ENCODE peak calls at places on chromosomes 2 and 18, in seven cellular contexts. M is sigmoid colon, A is HL-60, I is stomach, S is spleen, Y is breast epithelium, L is transverse colon. N is an unnamed sample.

GRCh38 chr2:217077841-217078407 is 218.1 kb upstream of the TNP1 start:
- DNase-seq in S (no peak), L (no peak), I (no peak), A (no peak), Y (no peak), M (no peak), N (no peak)

GRCh38 chr2:54558188-54558975 is 102.3 kb downstream of the SPTBN1 start:
- DNase-seq in M (peak), I (peak), L (peak), S (peak), Y (peak), A (peak), N (no peak)

GRCh38 chr18:5943514-5943913 is 48.2 kb upstream of the TMEM200C start:
- DNase-seq in A (no peak), I (no peak), S (no peak), Y (no peak), L (no peak), M (no peak), N (no peak)

GRCh38 chr2:62175728-62176127 is 20.2 kb upstream of the B3GNT2 start:
- DNase-seq in Y (no peak), S (no peak), I (no peak), M (no peak), A (no peak), L (no peak), N (no peak)

GRCh38 chr2:72024451-72025175 is 123.0 kb downstream of the CYP26B1 start:
- DNase-seq in Y (no peak), I (peak), A (no peak), S (peak), L (no peak), M (no peak), N (peak)

GRCh38 chr18:77366725-77367641 is 117.3 kb downstream of the GALR1 start:
- DNase-seq in M (no peak), Y (no peak), A (no peak), L (peak), I (no peak), S (no peak), N (no peak)

GRCh38 chr2:146189541-146189940 is 1655.3 kb upstream of the ACVR2A start:
- DNase-seq in I (no peak), M (no peak), S (no peak), Y (no peak), A (no peak), L (no peak), N (no peak)

GRCh38 chr2:240510513-240511210 is 47.1 kb downstream of the ANKMY1 start:
- DNase-seq in S (peak), M (no peak), A (no peak), I (no peak), L (no peak), Y (no peak), N (no peak)

GRCh38 chr2:241226723-241227634 is 38.5 kb downstream of the ANO7 start:
- DNase-seq in Y (no peak), A (no peak), L (no peak), M (no peak), I (no peak), S (peak), N (no peak)

GRCh38 chr18:9348766-9349165 is 14.2 kb downstream of the TWSG1 start:
- DNase-seq in S (no peak), A (no peak), I (no peak), Y (no peak), M (no peak), L (no peak), N (no peak)

GRCh38 chr2:28736034-28736433 is 15.6 kb upstream of the PPP1CB start:
- DNase-seq in S (no peak), M (peak), I (peak), A (no peak), L (peak), Y (peak), N (no peak)

GRCh38 chr2:78251708-78252107 is 729.5 kb upstream of the LRRTM4 start:
- DNase-seq in M (no peak), Y (no peak), I (no peak), A (no peak), S (no peak), L (no peak), N (no peak)

GRCh38 chr2:242035858-242036652 is 166.5 kb downstream of the RTP5 start:
- DNase-seq in M (peak), A (no peak), Y (no peak), S (peak), I (peak), L (no peak), N (peak)

GRCh38 chr2:1830936-1831616 is 86.8 kb upstream of the PXDN start:
- DNase-seq in A (no peak), L (no peak), M (no peak), I (no peak), Y (no peak), S (no peak), N (no peak)

GRCh38 chr2:9897796-9898195 is 53.7 kb upstream of the GRHL1 start:
- DNase-seq in A (no peak), M (no peak), L (no peak), Y (no peak), I (no peak), S (no peak), N (no peak)

GRCh38 chr2:62564380-62565137 is 58.6 kb upstream of the TMEM17 start:
- DNase-seq in M (no peak), I (no peak), L (no peak), S (no peak), A (no peak), Y (no peak), N (no peak)

GRCh38 chr2:108189316-108189715 is 50.5 kb upstream of the SULT1C3 start:
- DNase-seq in M (no peak), A (no peak), S (no peak), Y (no peak), L (no peak), I (no peak), N (no peak)

GRCh38 chr2:205720451-205720902 is 38.2 kb downstream of the NRP2 start:
- DNase-seq in A (no peak), M (no peak), Y (no peak), I (no peak), L (no peak), S (no peak), N (no peak)

GRCh38 chr2:121046335-121046734 is 238.7 kb downstream of the TFCP2L1 start:
- DNase-seq in M (no peak), Y (no peak), A (no peak), S (no peak), L (no peak), I (no peak), N (no peak)

GRCh38 chr2:226782092-226782713 is 17.4 kb downstream of the IRS1 start:
- DNase-seq in Y (no peak), L (no peak), I (no peak), S (no peak), M (no peak), A (no peak), N (no peak)

GRCh38 chr18:11736656-11737055 is 47.6 kb downstream of the GNAL start:
- DNase-seq in Y (no peak), L (no peak), A (no peak), M (no peak), S (no peak), I (no peak), N (no peak)

GRCh38 chr2:202238234-202239197 is at the start of gene SUMO1:
- DNase-seq in M (peak), Y (peak), L (peak), A (peak), I (peak), S (peak), N (peak)

GRCh38 chr18:30177056-30177455 is 865.5 kb downstream of the DSC3 start:
- DNase-seq in L (no peak), S (no peak), Y (no peak), M (no peak), I (no peak), A (no peak), N (no peak)

GRCh38 chr2:233832414-233832813 is 21.9 kb downstream of the HJURP start:
- DNase-seq in I (no peak), A (no peak), S (no peak), Y (no peak), M (peak), L (no peak), N (peak)

GRCh38 chr2:239381709-239382134 is 19.1 kb downstream of the HDAC4 start:
- DNase-seq in M (peak), Y (no peak), L (no peak), I (no peak), S (peak), A (no peak), N (no peak)

GRCh38 chr2:155600914-155601760 is 731.4 kb downstream of the NR4A2 start:
- DNase-seq in S (peak), A (no peak), Y (no peak), I (no peak), M (no peak), L (no peak), N (no peak)

GRCh38 chr2:198498048-198498447 is 693.7 kb downstream of the PLCL1 start:
- DNase-seq in A (no peak), M (no peak), S (no peak), I (no peak), Y (no peak), L (no peak), N (no peak)

GRCh38 chr2:33219850-33220275 is 256.6 kb upstream of the RASGRP3 start:
- DNase-seq in S (no peak), A (no peak), I (no peak), L (no peak), M (no peak), Y (no peak), N (no peak)

GRCh38 chr2:206561962-206562361 is 80.3 kb upstream of the FAM237A start:
- DNase-seq in M (no peak), A (no peak), Y (no peak), I (no peak), L (no peak), S (no peak), N (no peak)

GRCh38 chr2:26758790-26759321 is 5.2 kb upstream of the SLC35F6 start:
- DNase-seq in S (no peak), M (no peak), Y (no peak), I (no peak), A (no peak), L (no peak), N (no peak)

GRCh38 chr2:168456526-168457176 is 579 bp downstream of the CERS6 start:
- DNase-seq in L (peak), M (peak), I (peak), A (no peak), S (peak), Y (no peak), N (peak)

GRCh38 chr2:188201639-188202038 is 90.0 kb upstream of the GULP1 start:
- DNase-seq in L (no peak), A (no peak), I (no peak), S (no peak), M (no peak), Y (no peak), N (no peak)

GRCh38 chr2:73979686-73980085 is 5.0 kb upstream of the TET3 start:
- DNase-seq in M (no peak), Y (no peak), I (no peak), L (no peak), A (no peak), S (no peak), N (no peak)

GRCh38 chr2:119005081-119005480 is 63.1 kb downstream of the MARCO start:
- DNase-seq in M (no peak), Y (peak), L (no peak), S (no peak), A (peak), I (no peak), N (peak)

GRCh38 chr2:46747297-46747818 is 168.2 kb downstream of the MCFD2 start:
- DNase-seq in M (no peak), A (no peak), S (no peak), I (no peak), Y (no peak), L (no peak), N (no peak)
- H3K27ac ChIP-seq in M (peak), A (no peak), S (peak), I (peak), Y (peak), L (peak), N (no peak)

GRCh38 chr2:190451561-190452176 is 43.5 kb downstream of the MFSD6 start:
- DNase-seq in M (no peak), A (no peak), L (no peak), I (no peak), Y (no peak), S (no peak), N (no peak)

GRCh38 chr2:190447766-190448165 is 39.6 kb downstream of the MFSD6 start:
- DNase-seq in L (no peak), S (no peak), A (no peak), I (no peak), Y (no peak), M (no peak), N (no peak)

GRCh38 chr2:190449925-190450324 is 41.8 kb downstream of the MFSD6 start:
- DNase-seq in Y (no peak), S (no peak), I (no peak), M (no peak), L (no peak), A (no peak), N (no peak)

GRCh38 chr2:190452433-190452832 is 44.3 kb downstream of the MFSD6 start:
- DNase-seq in A (no peak), M (no peak), S (no peak), I (no peak), L (no peak), Y (no peak), N (no peak)

GRCh38 chr2:190450363-190450762 is 42.2 kb downstream of the MFSD6 start:
- DNase-seq in L (no peak), S (no peak), M (no peak), I (no peak), A (no peak), Y (no peak), N (no peak)
- TF ChIP-seq POLR2AphosphoS5 in L (no peak), S (no peak), M (no peak), I (no peak), A (no peak), Y (no peak), N (no peak)

GRCh38 chr18:21453512-21453862 is 147.0 kb downstream of the ESCO1 start:
- DNase-seq in A (no peak), S (no peak), L (no peak), M (peak), I (no peak), Y (no peak), N (no peak)
- H3K27ac ChIP-seq in A (no peak), S (no peak), L (no peak), M (no peak), I (no peak), Y (no peak), N (no peak)

GRCh38 chr2:65081232-65081685 is 25.0 kb downstream of the CEP68 start:
- DNase-seq in M (no peak), Y (no peak), I (no peak), L (no peak), A (peak), S (no peak), N (no peak)
- TF ChIP-seq POLR2AphosphoS5 in M (no peak), Y (no peak), I (no peak), L (no peak), A (peak), S (no peak), N (no peak)

N was measured in suprapubic skin.